ENCODE peak calls at places on chromosomes 16 and 17, in eight cellular contexts. Y is SK-N-MC, R is breast epithelium, T is transverse colon, A is HCT116, D is K562, S is stomach, I is GM12878. U is an unnamed sample.

GRCh38 chr17:3754458-3755334 is 31.0 kb downstream of the HASPIN start:
- DNase-seq in T (peak; percentile 96), D (peak; percentile 82), R (peak; percentile 96), A (peak; percentile 95), S (peak; percentile 99), I (no peak), Y (no peak), U (peak; percentile 96)

GRCh38 chr16:874366-875181 is 74.0 kb upstream of the GNG13 start:
- DNase-seq in T (no peak), S (no peak), D (peak; percentile 33), I (no peak), R (no peak), Y (no peak), A (no peak), U (no peak)

GRCh38 chr17:32498362-32498761 is 11.6 kb downstream of the CDK5R1 start:
- DNase-seq in I (no peak), T (no peak), A (no peak), S (no peak), R (no peak), Y (no peak), D (no peak), U (no peak)

GRCh38 chr17:4678448-4679026 is 25.4 kb downstream of the PELP1 start:
- DNase-seq in T (no peak), Y (no peak), I (no peak), S (no peak), D (peak; percentile 35), A (peak; percentile 61), R (no peak), U (no peak)

GRCh38 chr16:20020083-20020482 is 53.6 kb downstream of the GPR139 start:
- DNase-seq in R (no peak), S (no peak), T (no peak), Y (no peak), D (no peak), A (no peak), I (no peak), U (no peak)

GRCh38 chr16:87570564-87570937 is 31.8 kb upstream of the JPH3 start:
- DNase-seq in D (no peak), R (no peak), S (no peak), T (no peak), Y (no peak), I (no peak), A (no peak), U (no peak)

GRCh38 chr16:84138824-84139627 is 6.0 kb downstream of the HSDL1 start:
- DNase-seq in R (no peak), T (no peak), A (peak; percentile 54), I (peak; percentile 56), D (peak; percentile 92), Y (no peak), S (peak; percentile 37), U (peak; percentile 19)

GRCh38 chr16:14502256-14502875 is 127.7 kb downstream of the PARN start:
- DNase-seq in S (no peak), Y (no peak), R (no peak), I (no peak), T (no peak), A (no peak), D (no peak), U (no peak)

GRCh38 chr17:15398736-15399331 is 57.4 kb upstream of the TEKT3 start:
- DNase-seq in D (no peak), R (peak; percentile 46), A (no peak), T (no peak), S (no peak), Y (no peak), I (no peak), U (no peak)

GRCh38 chr16:4814046-4814445 is 11.6 kb upstream of the ROGDI start:
- DNase-seq in R (no peak), I (no peak), T (no peak), S (no peak), Y (no peak), D (no peak), A (no peak), U (no peak)

GRCh38 chr16:4454618-4455017 is 19.8 kb downstream of the NMRAL1 start:
- DNase-seq in S (no peak), A (no peak), T (no peak), I (no peak), Y (no peak), D (no peak), R (no peak), U (no peak)

GRCh38 chr16:27599606-27600005 is 49.7 kb downstream of the KATNIP start:
- DNase-seq in S (no peak), I (no peak), Y (no peak), R (no peak), T (no peak), A (no peak), D (no peak), U (no peak)
- H3K27ac ChIP-seq in S (no peak overlapping the region), I (no peak overlapping the region), Y (no peak overlapping the region), R (no peak overlapping the region), T (no peak overlapping the region), A (no peak overlapping the region), D (no peak overlapping the region), U (no peak overlapping the region)

GRCh38 chr17:28334176-28334575 is 1.1 kb downstream of the IFT20 start:
- DNase-seq in A (no peak), Y (no peak), S (no peak), T (no peak), I (no peak), D (peak; percentile 16), R (no peak), U (no peak)

GRCh38 chr17:28334666-28335200 is 539 bp downstream of the IFT20 start:
- DNase-seq in R (no peak), A (no peak), D (no peak), S (no peak), I (no peak), Y (no peak), T (no peak), U (no peak)

GRCh38 chr17:28333083-28333746 is 2.1 kb downstream of the IFT20 start:
- DNase-seq in T (peak; percentile 2), S (no peak), D (no peak), Y (no peak), I (no peak), A (no peak), R (no peak), U (no peak)

GRCh38 chr17:28335959-28336871 is 654 bp downstream of the TNFAIP1 start:
- DNase-seq in I (no peak), T (peak; percentile 64), A (peak; percentile 75), Y (no peak), S (peak; percentile 68), R (peak; percentile 76), D (peak; percentile 84), U (peak; percentile 34)

DNA sequence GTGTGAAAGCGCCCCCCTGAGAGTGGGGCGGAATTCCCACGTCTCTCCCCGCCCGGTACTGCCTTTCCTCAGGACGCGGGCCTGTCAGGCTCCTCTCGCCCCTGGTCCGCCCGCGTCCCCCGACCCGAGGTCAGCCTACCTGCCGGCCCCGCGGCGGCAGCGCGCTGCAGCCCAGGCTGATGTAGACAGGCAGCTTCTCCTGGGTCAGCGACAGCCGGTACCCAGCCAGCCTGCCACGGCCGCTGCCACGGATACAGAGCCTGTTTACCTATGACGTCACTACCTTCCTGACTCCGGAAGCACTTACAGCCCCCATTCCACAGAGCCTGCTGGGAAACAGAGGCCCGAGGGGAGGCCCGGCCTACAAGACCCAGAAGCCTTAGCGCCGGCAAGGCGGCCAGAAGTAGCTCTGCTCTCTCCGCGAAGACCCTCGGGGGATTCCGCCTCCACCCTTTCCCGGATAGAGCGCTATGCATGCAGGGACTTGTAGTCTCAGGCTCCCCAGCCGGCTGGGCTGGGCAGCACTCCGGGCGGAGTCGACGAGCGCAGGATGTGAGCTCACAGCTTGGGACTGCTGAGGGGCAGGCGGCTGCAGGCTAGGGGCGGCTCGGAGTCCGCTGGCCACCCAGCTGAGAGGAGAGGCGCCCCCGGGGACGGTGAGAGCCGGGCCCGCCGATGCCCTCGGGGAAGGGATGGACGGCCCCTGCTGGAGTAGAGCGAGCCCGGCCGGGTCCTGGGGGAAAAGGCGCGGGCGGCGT is at the start of the genes IFT20 and TNFAIP1:
- DNase-seq in A (peak; percentile 99), Y (peak; percentile 94), T (peak; percentile 98), I (peak; percentile 98), D (peak; percentile 99), S (peak; percentile 98), R (peak; percentile 100), U (peak; percentile 99)
- TF ChIP-seq POLR2AphosphoS5 in A (peak; percentile 78), Y (peak; percentile 83), T (peak; percentile 96), I (peak; percentile 73), D (peak; percentile 55), S (peak; percentile 99), R (peak; percentile 95), U (peak; percentile 100)

GRCh38 chr17:64398330-64398729 is 7.7 kb upstream of the PECAM1 start:
- DNase-seq in D (no peak), Y (no peak), A (no peak), T (no peak), R (no peak), S (no peak), I (no peak), U (no peak)

GRCh38 chr17:64401244-64401860 is 10.7 kb upstream of the PECAM1 start:
- DNase-seq in D (no peak), T (no peak), A (no peak), I (no peak), S (no peak), R (no peak), Y (no peak), U (no peak)

GRCh38 chr17:64399071-64399766 is 8.6 kb upstream of the PECAM1 start:
- DNase-seq in A (no peak), Y (no peak), T (no peak), D (no peak), I (no peak), S (no peak), R (no peak), U (no peak)

GRCh38 chr17:64400644-64401043 is 10.0 kb upstream of the PECAM1 start:
- DNase-seq in I (no peak), S (no peak), Y (no peak), A (no peak), D (no peak), R (no peak), T (no peak), U (no peak)

GRCh38 chr17:64399767-64400156 is 9.1 kb upstream of the PECAM1 start:
- DNase-seq in T (no peak), D (no peak), A (no peak), I (no peak), S (no peak), R (no peak), Y (no peak), U (no peak)
- H3K27ac ChIP-seq in T (no peak overlapping the region), D (no peak overlapping the region), A (no peak overlapping the region), I (no peak overlapping the region), S (no peak overlapping the region), R (no peak overlapping the region), Y (no peak overlapping the region), U (no peak overlapping the region)

GRCh38 chr16:55832788-55833583 is at the start of gene CES1:
- DNase-seq in T (peak; percentile 17), A (no peak), D (no peak), I (no peak), S (no peak), Y (no peak), R (peak; percentile 35), U (no peak)

GRCh38 chr16:55832425-55832787 is 490 bp downstream of the CES1 start:
- DNase-seq in A (no peak), R (no peak), T (no peak), I (no peak), Y (no peak), S (no peak), D (no peak), U (no peak)

GRCh38 chr16:55836158-55836611 is 3.3 kb upstream of the CES1 start:
- DNase-seq in S (no peak), D (peak; percentile 6), R (no peak), T (no peak), Y (no peak), A (no peak), I (no peak), U (no peak)

GRCh38 chr16:55835578-55835977 is 2.7 kb upstream of the CES1 start:
- DNase-seq in T (no peak), I (no peak), D (no peak), S (no peak), A (no peak), Y (no peak), R (no peak), U (peak; percentile 33)

GRCh38 chr16:55834044-55834443 is 1.1 kb upstream of the CES1 start:
- DNase-seq in R (no peak), T (no peak), A (no peak), S (no peak), I (peak; percentile 31), D (no peak), Y (no peak), U (no peak)
- TF ChIP-seq POLR2AphosphoS5 in R (no peak), T (no peak), A (no peak), S (no peak), I (no peak), D (no peak), Y (no peak), U (no peak)

U was measured in prostate gland.